ENCODE peak calls at places on chromosomes 7 and 10, in nine cellular contexts. H is thyroid gland, S is sigmoid colon, V is GM12892, C is esophagus squamous epithelium, G is HCT116, J is A549, A is NB4, I is IMR-90. E is an unnamed sample.

GRCh38 chr7:96144260-96144526 is 177.7 kb downstream of the SLC25A13 start:
- DNase-seq in H (no peak), S (no peak), V (no peak), C (no peak), G (no peak), J (no peak), A (no peak), I (peak; percentile 18), E (no peak)

GRCh38 chr10:78513330-78513729 is 479.7 kb downstream of the RPS24 start:
- DNase-seq in H (no peak), S (no peak), V (no peak), C (no peak), G (no peak), J (no peak), A (no peak), I (peak; percentile 14), E (no peak)

GRCh38 chr7:20444041-20444440 is 113.3 kb downstream of the ITGB8 start:
- DNase-seq in H (no peak), S (no peak), V (no peak), C (no peak), G (no peak), J (no peak), A (no peak), I (peak; percentile 6), E (no peak)

GRCh38 chr10:51233337-51234100 is 159.2 kb downstream of the PRKG1 start:
- DNase-seq in H (no peak), S (no peak), V (no peak), C (no peak), G (no peak), J (no peak), A (no peak), I (peak; percentile 24), E (no peak)

GRCh38 chr10:51469666-51470065 is 229.7 kb downstream of the CSTF2T start:
- DNase-seq in H (no peak), S (no peak), V (no peak), C (no peak), G (no peak), J (no peak), A (no peak), I (peak; percentile 4), E (no peak)

GRCh38 chr10:69413221-69413865 is 3.4 kb downstream of the TACR2 start:
- DNase-seq in H (peak; percentile 73), S (peak; percentile 94), V (no peak), C (no peak), G (peak; percentile 34), J (peak; percentile 49), A (peak; percentile 60), I (peak; percentile 70), E (peak; percentile 64)

GRCh38 chr7:130419652-130420051 is 21.2 kb downstream of the CEP41 start:
- DNase-seq in H (no peak), S (no peak), V (no peak), C (no peak), G (no peak), J (no peak), A (peak; percentile 29), I (peak; percentile 6), E (no peak)

GRCh38 chr10:109863775-109864174 is 59.5 kb downstream of the XPNPEP1 start:
- DNase-seq in H (no peak), S (no peak), V (no peak), C (no peak), G (no peak), J (no peak), A (no peak), I (no peak), E (no peak)

GRCh38 chr7:147400221-147400689 is 1190.3 kb upstream of the C7orf33 start:
- DNase-seq in H (peak; percentile 6), S (no peak), V (no peak), C (no peak), G (no peak), J (no peak), A (no peak), I (peak; percentile 70), E (no peak)

GRCh38 chr10:43673471-43673870 is 24.8 kb upstream of the ZNF32 start:
- DNase-seq in H (no peak), S (no peak), V (no peak), C (no peak), G (no peak), J (no peak), A (no peak), I (no peak), E (no peak)

GRCh38 chr7:27606270-27607209 is 56.1 kb downstream of the HIBADH start:
- DNase-seq in H (no peak), S (no peak), V (no peak), C (no peak), G (no peak), J (peak; percentile 59), A (peak; percentile 33), I (peak; percentile 81), E (no peak)

GRCh38 chr10:650691-651615 is 38.5 kb downstream of the DIP2C start:
- DNase-seq in H (no peak), S (peak; percentile 77), V (no peak), C (no peak), G (no peak), J (no peak), A (no peak), I (peak; percentile 78), E (no peak)

GRCh38 chr7:149468208-149468607 is 7.3 kb upstream of the ZNF777 start:
- DNase-seq in H (no peak), S (no peak), V (no peak), C (no peak), G (no peak), J (no peak), A (peak; percentile 62), I (no peak), E (no peak)

GRCh38 chr10:91247360-91248111 is 27.1 kb downstream of the PCGF5 start:
- DNase-seq in H (peak; percentile 17), S (no peak), V (no peak), C (no peak), G (no peak), J (no peak), A (peak; percentile 16), I (peak; percentile 12), E (no peak)

GRCh38 chr7:104928721-104929400 is 85.1 kb upstream of the KMT2E start:
- DNase-seq in H (no peak), S (no peak), V (no peak), C (no peak), G (no peak), J (no peak), A (no peak), I (no peak), E (no peak)

GRCh38 chr10:112148314-112148713 is 35.3 kb downstream of the GPAM start:
- DNase-seq in H (no peak), S (no peak), V (no peak), C (no peak), G (no peak), J (no peak), A (no peak), I (no peak), E (no peak)

GRCh38 chr10:120850911-120851865 is at the start of gene WDR11:
- DNase-seq in H (peak; percentile 92), S (peak; percentile 94), V (peak; percentile 44), C (peak; percentile 42), G (peak; percentile 93), J (peak; percentile 93), A (peak; percentile 94), I (peak; percentile 90), E (peak; percentile 77)

DNA sequence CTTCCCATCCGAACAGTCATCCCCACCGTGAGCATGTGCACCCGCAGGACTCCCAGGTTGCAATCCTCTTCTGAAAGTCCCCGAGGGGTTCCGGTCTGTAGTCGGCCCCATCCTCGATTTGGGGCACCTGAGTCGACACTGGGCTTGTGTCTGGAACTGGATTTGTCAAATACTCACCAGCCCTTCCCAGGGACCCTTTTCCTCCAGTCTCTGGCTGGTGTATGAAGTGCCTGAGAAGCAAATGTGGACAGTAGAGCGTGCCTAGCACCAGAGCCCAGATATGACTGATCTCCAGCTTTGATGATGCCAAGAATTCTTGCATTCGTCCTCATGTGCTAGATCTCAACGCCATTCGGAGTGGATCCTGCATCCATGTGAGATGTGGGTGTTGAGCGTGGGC is 132.5 kb upstream of the ADARB2 start:
- DNase-seq in H (no peak), S (no peak), V (no peak), C (no peak), G (no peak), J (no peak), A (no peak), I (no peak), E (no peak)
- TF ChIP-seq POLR2A in H (no peak), S (no peak), V (no peak), C (no peak), G (no peak), J (no peak), A (no peak), I (no peak), E (no peak)

GRCh38 chr7:7967909-7968543 is 570 bp upstream of the GLCCI1 start:
- DNase-seq in H (no peak), S (no peak), V (no peak), C (no peak), G (no peak), J (no peak), A (no peak), I (no peak), E (no peak)
- TF ChIP-seq POLR2A in H (no peak), S (no peak), V (peak; percentile 82), C (no peak), G (no peak), J (no peak), A (no peak), I (peak; percentile 2), E (no peak)

DNA sequence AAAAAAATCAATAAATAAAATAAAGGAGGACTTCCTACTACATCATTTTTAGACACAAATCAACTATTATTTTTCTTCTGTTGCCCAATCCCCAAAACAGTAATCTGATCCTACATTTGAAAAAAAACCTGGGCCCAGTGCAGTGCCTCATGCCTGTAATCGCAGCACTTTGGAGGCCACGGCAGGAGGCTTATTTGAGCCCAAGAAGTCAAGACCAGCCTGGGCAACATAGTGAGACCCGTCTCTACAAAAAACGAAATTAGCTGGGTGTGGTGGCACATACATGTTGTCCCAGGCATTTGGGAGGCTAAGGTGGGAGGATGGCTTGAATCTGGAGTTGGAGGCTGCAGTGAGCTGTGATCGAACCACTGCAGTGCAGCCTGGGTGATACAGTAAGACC is 2.7 kb upstream of the GTF2I start:
- DNase-seq in H (no peak), S (no peak), V (no peak), C (no peak), G (no peak), J (no peak), A (no peak), I (no peak), E (no peak)
- TF ChIP-seq POLR2A in H (no peak), S (no peak), V (no peak), C (no peak), G (no peak), J (no peak), A (no peak), I (no peak), E (no peak)

DNA sequence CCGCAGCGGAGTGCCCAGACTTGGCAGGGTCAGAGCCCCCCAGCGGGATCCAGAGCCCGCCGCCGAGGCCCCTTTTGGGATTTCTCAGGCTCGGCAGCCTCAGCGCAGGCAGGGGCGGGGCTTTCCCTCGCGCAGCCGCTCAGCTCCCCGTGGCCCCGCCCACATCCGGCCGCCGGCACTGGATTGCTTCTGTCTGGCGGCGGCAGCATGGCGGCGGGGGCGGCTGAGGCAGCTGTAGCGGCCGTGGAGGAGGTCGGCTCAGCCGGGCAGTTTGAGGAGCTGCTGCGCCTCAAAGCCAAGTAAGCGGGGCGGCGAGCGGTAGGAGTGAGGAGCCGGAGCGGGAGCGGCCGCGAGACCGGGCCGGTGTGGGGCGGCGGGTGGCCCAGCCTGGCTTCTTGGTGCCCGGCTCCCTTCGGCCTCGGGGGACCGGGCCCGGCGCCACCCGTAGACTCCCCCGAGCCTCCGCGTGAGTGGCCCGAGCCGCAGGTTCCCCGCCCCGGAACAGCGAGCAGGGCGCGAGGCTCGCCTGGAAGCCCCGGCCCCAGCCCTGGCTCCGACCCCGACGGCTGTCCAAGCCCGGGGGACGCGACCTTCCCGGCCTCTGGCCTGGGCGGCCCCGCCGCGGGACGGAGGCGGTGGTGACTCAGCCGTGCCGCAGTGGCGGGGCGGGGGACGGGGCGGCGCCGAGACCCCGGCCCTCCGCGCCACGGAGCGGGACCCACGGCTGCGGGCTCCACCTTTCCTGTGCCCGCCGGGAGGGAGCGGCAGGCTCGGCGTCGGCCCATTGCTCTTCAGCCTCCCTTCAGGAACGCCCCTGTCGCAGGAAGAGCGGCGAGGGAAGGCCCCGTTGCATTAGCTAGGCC is at the start of gene GLRX3:
- DNase-seq in H (peak; percentile 91), S (peak; percentile 92), V (peak; percentile 91), C (peak; percentile 21), G (peak; percentile 3), J (peak; percentile 78), A (peak; percentile 92), I (peak; percentile 71), E (peak; percentile 93)
- TF ChIP-seq POLR2A in H (no peak), S (peak; percentile 77), V (peak; percentile 69), C (peak; percentile 45), G (no peak), J (peak; percentile 77), A (peak; percentile 79), I (peak; percentile 81), E (peak; percentile 64)